ENCODE peak calls at places on chromosomes 3 and 15, in five cellular contexts. O, R, L, V and S are unnamed samples.

GRCh38 chr3:133854264-133854663 is 41.4 kb downstream of the RAB6B start:
- DNase-seq in O (no peak), R (no peak), L (no peak), V (no peak), S (no peak)

GRCh38 chr3:153958635-153959320 is 162.4 kb upstream of the ARHGEF26 start:
- DNase-seq in O (no peak), R (no peak), L (no peak), V (no peak), S (peak)

GRCh38 chr3:87350367-87351199 is 74.2 kb upstream of the POU1F1 start:
- DNase-seq in O (no peak), R (peak), L (peak), V (no peak), S (peak)

GRCh38 chr3:195111322-195111710 is 159.6 kb downstream of the XXYLT1 start:
- DNase-seq in O (no peak), R (peak), L (no peak), V (no peak), S (no peak)

GRCh38 chr3:140467104-140467577 is 210.7 kb upstream of the TRIM42 start:
- DNase-seq in O (peak), R (no peak), L (no peak), V (no peak), S (no peak)

GRCh38 chr3:127373701-127374625 is 86.1 kb upstream of the PRR20G start:
- DNase-seq in O (no peak), R (peak), L (no peak), V (no peak), S (peak)

GRCh38 chr3:54915976-54916375 is 11.9 kb downstream of the LRTM1 start:
- DNase-seq in O (no peak), R (no peak), L (no peak), V (no peak), S (no peak)

GRCh38 chr15:55742498-55742926 is 440 bp downstream of the PRTG start:
- DNase-seq in O (no peak), R (peak), L (no peak), V (no peak), S (peak)